ENCODE peak calls at places on chromosomes 16 and 17, in ten cellular contexts. O, N, K, D, C, X, I, R, H and F are unnamed samples. For H3K4me1 and H3K27me3, the result is how much of the 10 kb centered on the place peaks cover.

GRCh38 chr16:75535211-75535843 is 581 bp downstream of the CHST5 start:
- DNase-seq in O (no peak), N (no peak), K (no peak), D (no peak), C (no peak), X (peak), I (no peak), R (no peak), H (no peak), F (no peak)

GRCh38 chr17:45782889-45783592 is 1.1 kb upstream of the CRHR1 start:
- DNase-seq in O (no peak), N (no peak), K (no peak), D (peak), C (no peak), X (no peak), I (peak), R (no peak), H (no peak), F (peak)

GRCh38 chr17:79861371-79862216 is 22.4 kb upstream of the CBX4 start:
- DNase-seq in O (no peak), N (no peak), K (peak), D (no peak), C (no peak), X (peak), I (no peak), R (peak), H (no peak), F (no peak)

GRCh38 chr17:13671771-13672170 is 70.0 kb upstream of the HS3ST3A1 start:
- DNase-seq in O (no peak), N (no peak), K (no peak), D (peak), C (no peak), X (no peak), I (no peak), R (no peak), H (no peak), F (no peak)

GRCh38 chr17:37766951-37767350 is 22.1 kb upstream of the HNF1B start:
- DNase-seq in O (no peak), N (no peak), K (no peak), D (no peak), C (no peak), X (no peak), I (no peak), R (no peak), H (no peak), F (no peak)

GRCh38 chr17:44779211-44780025 is 20.6 kb downstream of the ADAM11 start:
- DNase-seq in O (peak), N (peak), K (peak), D (peak), C (peak), X (peak), I (peak), R (peak), H (peak), F (peak)

GRCh38 chr17:20191066-20191465 is 181.9 kb downstream of the SPECC1 start:
- DNase-seq in O (no peak), N (no peak), K (peak), D (no peak), C (peak), X (no peak), I (no peak), R (no peak), H (no peak), F (no peak)

GRCh38 chr16:56736476-56736875 is 6.5 kb downstream of the NUP93 start:
- DNase-seq in O (no peak), N (no peak), K (no peak), D (no peak), C (no peak), X (no peak), I (no peak), R (no peak), H (no peak), F (no peak)

GRCh38 chr17:37400505-37400904 is 6.1 kb downstream of the ACACA start:
- DNase-seq in O (no peak), N (no peak), K (no peak), D (no peak), C (no peak), X (no peak), I (no peak), R (no peak), H (no peak), F (no peak)

GRCh38 chr17:54887787-54888186 is 12.9 kb upstream of the TOM1L1 start:
- DNase-seq in O (no peak), N (no peak), K (no peak), D (no peak), C (no peak), X (no peak), I (no peak), R (no peak), H (no peak), F (no peak)

GRCh38 chr17:83094291-83094690 is 14.9 kb downstream of the METRNL start:
- DNase-seq in O (no peak), N (no peak), K (no peak), D (no peak), C (no peak), X (peak), I (no peak), R (no peak), H (no peak), F (no peak)

GRCh38 chr16:55900616-55901393 is 25.6 kb upstream of the CES5A start:
- DNase-seq in O (no peak), N (no peak), K (no peak), D (no peak), C (no peak), X (no peak), I (no peak), R (no peak), H (no peak), F (no peak)

GRCh38 chr17:12180644-12181261 is 160.1 kb downstream of the MAP2K4 start:
- DNase-seq in O (no peak), N (no peak), K (peak), D (peak), C (peak), X (no peak), I (peak), R (peak), H (peak), F (no peak)

GRCh38 chr17:50161023-50161910 is 4.5 kb upstream of the SGCA start:
- DNase-seq in O (peak), N (peak), K (peak), D (peak), C (peak), X (peak), I (peak), R (peak), H (peak), F (peak)

GRCh38 chr16:65648111-65648510 is 526.2 kb upstream of the CDH11 start:
- DNase-seq in O (no peak), N (no peak), K (no peak), D (no peak), C (no peak), X (no peak), I (no peak), R (no peak), H (no peak), F (no peak)

GRCh38 chr16:7137560-7138330 is 194.9 kb upstream of the RBFOX1 start:
- DNase-seq in O (no peak), N (no peak), K (no peak), D (peak), C (no peak), X (no peak), I (peak), R (no peak), H (peak), F (peak)

GRCh38 chr16:65117701-65118448 is 4.0 kb downstream of the CDH11 start:
- DNase-seq in O (peak), N (peak), K (peak), D (peak), C (peak), X (peak), I (peak), R (peak), H (peak), F (peak)

GRCh38 chr16:78147846-78148535 is 48.5 kb downstream of the WWOX start:
- DNase-seq in O (no peak), N (no peak), K (no peak), D (no peak), C (no peak), X (no peak), I (no peak), R (no peak), H (no peak), F (no peak)

GRCh38 chr17:19508327-19508867 is 25.3 kb upstream of the SLC47A1 start:
- DNase-seq in O (peak), N (peak), K (no peak), D (peak), C (no peak), X (peak), I (peak), R (peak), H (peak), F (no peak)

GRCh38 chr17:18916816-18917496 is 35.0 kb upstream of the SLC5A10 start:
- DNase-seq in O (no peak), N (no peak), K (no peak), D (no peak), C (peak), X (no peak), I (no peak), R (no peak), H (no peak), F (no peak)

GRCh38 chr16:88624977-88625576 is 13.3 kb upstream of the IL17C start:
- DNase-seq in O (no peak), N (no peak), K (no peak), D (no peak), C (no peak), X (no peak), I (no peak), R (no peak), H (no peak), F (no peak)

GRCh38 chr17:882827-883585 is 96.6 kb downstream of the NXN start:
- DNase-seq in O (peak), N (peak), K (peak), D (peak), C (peak), X (no peak), I (peak), R (peak), H (peak), F (no peak)

GRCh38 chr16:84007946-84008345 is 34.6 kb downstream of the SLC38A8 start:
- DNase-seq in O (no peak), N (no peak), K (no peak), D (no peak), C (no peak), X (peak), I (no peak), R (no peak), H (no peak), F (no peak)

GRCh38 chr17:80722656-80723055 is 178.0 kb downstream of the RPTOR start:
- DNase-seq in O (no peak), N (no peak), K (no peak), D (no peak), C (no peak), X (no peak), I (no peak), R (no peak), H (no peak), F (no peak)

GRCh38 chr16:27759947-27760844 is 210.3 kb downstream of the KATNIP start:
- DNase-seq in O (no peak), N (no peak), K (no peak), D (peak), C (no peak), X (no peak), I (no peak), R (no peak), H (peak), F (no peak)

GRCh38 chr16:17072104-17072503 is 398.7 kb downstream of the XYLT1 start:
- DNase-seq in O (no peak), N (no peak), K (no peak), D (no peak), C (peak), X (no peak), I (no peak), R (no peak), H (no peak), F (no peak)

GRCh38 chr17:16273499-16273898 is 56.5 kb downstream of the PIGL start:
- DNase-seq in O (no peak), N (no peak), K (no peak), D (no peak), C (peak), X (no peak), I (no peak), R (no peak), H (no peak), F (no peak)

GRCh38 chr17:2485543-2485942 is 26.1 kb downstream of the METTL16 start:
- DNase-seq in O (no peak), N (no peak), K (peak), D (no peak), C (no peak), X (no peak), I (no peak), R (no peak), H (peak), F (peak)

GRCh38 chr16:89711601-89712475 is 8.9 kb downstream of the VPS9D1 start:
- DNase-seq in O (no peak), N (no peak), K (peak), D (peak), C (peak), X (peak), I (peak), R (peak), H (peak), F (peak)

GRCh38 chr17:77668518-77668917 is 290.0 kb upstream of the TNRC6C start:
- DNase-seq in O (no peak), N (no peak), K (no peak), D (no peak), C (no peak), X (no peak), I (no peak), R (no peak), H (no peak), F (no peak)

GRCh38 chr17:78706271-78706915 is 75.7 kb downstream of the CYTH1 start:
- DNase-seq in O (no peak), N (no peak), K (no peak), D (no peak), C (peak), X (no peak), I (no peak), R (no peak), H (no peak), F (no peak)

GRCh38 chr16:88558457-88559442 is 11.5 kb upstream of the ZC3H18 start:
- DNase-seq in O (peak), N (peak), K (peak), D (peak), C (peak), X (peak), I (peak), R (peak), H (peak), F (peak)

GRCh38 chr17:46917516-46917915 is 5.4 kb upstream of the GOSR2 start:
- DNase-seq in O (no peak), N (no peak), K (no peak), D (no peak), C (no peak), X (no peak), I (no peak), R (no peak), H (no peak), F (no peak)

GRCh38 chr17:64118452-64118979 is 11.4 kb downstream of the ERN1 start:
- DNase-seq in O (peak), N (peak), K (peak), D (no peak), C (no peak), X (peak), I (no peak), R (peak), H (peak), F (no peak)
- H3K4me1 ChIP-seq in O (under half), N (under half), K (under half), D (under half), C (under half), X (under half), I (under half), R (under half), H (half or more), F (under half)

GRCh38 chr17:63478814-63479494 is 2.1 kb downstream of the ACE start:
- DNase-seq in O (peak), N (peak), K (peak), D (peak), C (peak), X (peak), I (peak), R (peak), H (peak), F (peak)

GRCh38 chr17:63480826-63481487 is 4.1 kb downstream of the ACE start:
- DNase-seq in O (no peak), N (no peak), K (no peak), D (no peak), C (no peak), X (no peak), I (no peak), R (no peak), H (peak), F (no peak)

GRCh38 chr17:63481488-63481870 is 4.6 kb downstream of the ACE start:
- DNase-seq in O (no peak), N (no peak), K (no peak), D (no peak), C (no peak), X (no peak), I (no peak), R (no peak), H (no peak), F (no peak)

GRCh38 chr17:63480192-63480784 is 3.4 kb downstream of the ACE start:
- DNase-seq in O (no peak), N (no peak), K (no peak), D (no peak), C (no peak), X (no peak), I (no peak), R (no peak), H (no peak), F (no peak)

GRCh38 chr17:63479495-63480184 is 2.8 kb downstream of the ACE start:
- DNase-seq in O (no peak), N (no peak), K (no peak), D (no peak), C (no peak), X (no peak), I (no peak), R (no peak), H (no peak), F (no peak)
- H3K27me3 ChIP-seq in O (under half), N (under half), K (under half), D (under half), C (under half), X (under half), I (under half), R (under half), H (under half), F (under half)

GRCh38 chr17:68775969-68776368 is 174.8 kb upstream of the FAM20A start:
- DNase-seq in O (no peak), N (no peak), K (no peak), D (no peak), C (no peak), X (no peak), I (no peak), R (no peak), H (no peak), F (no peak)
- H3K4me1 ChIP-seq in O (under half), N (under half), K (under half), D (under half), C (under half), X (under half), I (under half), R (under half), H (under half), F (under half)

DNA sequence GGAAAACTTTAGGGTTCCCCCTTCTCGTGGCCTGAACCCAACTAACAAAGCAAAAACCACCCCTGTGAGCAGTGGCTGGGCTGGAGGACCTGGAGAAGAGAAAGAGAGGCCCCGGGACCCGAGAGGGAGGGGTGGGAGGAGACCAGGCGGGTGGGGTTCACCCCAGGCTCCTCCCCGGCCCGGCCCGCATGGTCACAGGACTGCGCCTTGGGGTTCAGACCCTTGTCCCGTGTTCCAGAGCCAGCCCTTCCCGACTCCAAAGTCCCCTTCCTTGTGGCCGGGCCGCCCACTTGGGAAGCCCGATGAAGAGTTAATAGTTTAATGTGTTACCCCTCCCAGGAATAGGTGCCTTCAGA is 852 bp downstream of the MARVELD3 start:
- DNase-seq in O (no peak), N (no peak), K (no peak), D (peak), C (no peak), X (no peak), I (peak), R (peak), H (peak), F (peak)
- H3K27me3 ChIP-seq in O (under half), N (half or more), K (under half), D (under half), C (under half), X (under half), I (under half), R (under half), H (under half), F (under half)

GRCh38 chr16:81517150-81517499 is 72.5 kb downstream of the CMIP start:
- DNase-seq in O (no peak), N (no peak), K (no peak), D (no peak), C (no peak), X (no peak), I (no peak), R (no peak), H (no peak), F (no peak)
- H3K4me1 ChIP-seq in O (half or more), N (half or more), K (under half), D (under half), C (under half), X (under half), I (under half), R (under half), H (under half), F (under half)

DNA sequence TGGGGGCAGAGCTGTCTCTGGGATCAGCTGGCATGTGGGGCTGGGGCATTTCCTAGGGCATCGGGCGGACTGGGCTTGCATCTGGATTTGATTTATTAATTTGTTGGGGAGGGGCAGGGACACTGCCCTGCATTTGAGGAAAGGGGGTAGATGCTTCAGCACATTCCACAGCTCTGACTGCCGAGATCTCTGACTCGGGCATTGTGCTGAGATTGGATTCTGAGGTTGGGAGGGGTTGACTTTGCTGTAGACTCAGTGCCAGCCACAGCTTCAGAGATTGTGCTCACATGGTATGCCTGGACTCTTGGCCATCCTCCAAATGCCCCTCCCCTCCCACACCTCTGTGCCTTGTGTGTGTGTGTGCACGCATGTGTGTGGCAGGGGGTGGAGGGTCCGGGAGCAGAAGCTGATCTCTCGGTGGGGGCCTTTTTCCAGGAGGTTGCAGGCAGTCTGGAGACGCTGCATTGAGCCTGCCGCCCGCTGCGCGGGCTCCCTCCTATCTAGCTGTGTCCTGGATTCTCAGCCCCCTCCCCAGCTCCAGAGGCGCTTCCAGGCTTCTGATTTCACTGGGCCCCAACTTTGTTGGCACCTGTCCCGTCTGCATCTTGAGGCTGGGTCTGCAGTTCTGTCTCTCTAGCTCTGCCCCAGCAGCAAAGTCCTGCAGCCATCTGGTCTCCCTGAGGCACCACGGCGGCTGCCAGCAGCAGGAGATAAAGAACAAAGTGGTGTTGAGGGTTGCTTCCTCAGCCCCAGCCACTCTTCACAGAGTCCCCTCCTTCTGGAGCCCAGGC is 14.9 kb downstream of the IGFBP4 start:
- DNase-seq in O (no peak), N (no peak), K (peak), D (no peak), C (peak), X (no peak), I (peak), R (no peak), H (peak), F (no peak)
- H3K27me3 ChIP-seq in O (under half), N (under half), K (under half), D (under half), C (under half), X (under half), I (under half), R (under half), H (under half), F (under half)

DNA sequence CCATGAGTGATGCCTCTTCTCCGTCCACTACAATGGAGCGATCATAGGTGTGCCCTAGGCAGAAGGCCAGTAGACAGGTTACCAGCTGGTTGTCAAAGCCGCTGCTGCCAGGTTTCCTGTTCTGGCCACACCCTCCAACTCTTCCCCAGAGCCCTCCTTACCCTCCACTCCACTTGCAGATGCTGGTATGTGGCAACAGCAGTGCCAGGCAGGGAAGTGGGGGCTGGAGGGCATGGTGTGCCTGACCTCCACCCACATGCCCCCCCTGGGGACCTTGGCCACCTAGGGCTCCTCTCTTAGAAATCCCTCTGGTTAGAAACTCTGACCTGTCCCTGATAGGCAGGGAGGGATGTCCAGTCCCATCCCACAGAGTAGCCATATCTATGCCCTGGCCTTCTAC is 1.5 kb downstream of the RRAD start:
- DNase-seq in O (no peak), N (no peak), K (no peak), D (no peak), C (no peak), X (no peak), I (no peak), R (no peak), H (no peak), F (no peak)
- H3K4me1 ChIP-seq in O (half or more), N (half or more), K (under half), D (under half), C (under half), X (under half), I (under half), R (under half), H (under half), F (under half)